ENCODE peak calls at places on chromosomes 12 and 14, in nine cellular contexts. Q is mesothelial cell of epicardium, O is HepG2, C is astrocyte, K is prostate gland, V is uterus, I is B cell, A is fibroblast of pulmonary artery, M is epithelial cell of esophagus. W is an unnamed sample.

GRCh38 chr14:36373982-36374673 is 53.7 kb upstream of the MBIP start:
- DNase-seq in A (peak), V (peak), K (peak), C (peak), I (peak), O (peak), Q (peak), M (peak), W (peak)

GRCh38 chr12:84912191-84913142 is at the start of gene SLC6A15:
- DNase-seq in I (peak), Q (peak), M (peak), V (peak), C (peak), K (no peak), A (peak), O (no peak), W (peak)

GRCh38 chr12:100993916-100994315 is 199.3 kb downstream of the ANO4 start:
- DNase-seq in K (no peak), V (no peak), M (no peak), C (no peak), I (no peak), O (no peak), A (no peak), Q (no peak), W (no peak)

GRCh38 chr14:69904246-69904645 is 25.0 kb downstream of the SMOC1 start:
- DNase-seq in C (no peak), O (peak), Q (no peak), V (no peak), A (no peak), M (no peak), K (no peak), I (no peak), W (no peak)

GRCh38 chr12:64782181-64782580 is 23.0 kb upstream of the GNS start:
- DNase-seq in K (no peak), Q (no peak), C (no peak), O (no peak), M (no peak), I (no peak), V (no peak), A (no peak), W (no peak)

GRCh38 chr12:125797421-125798175 is 732.4 kb downstream of the AACS start:
- DNase-seq in V (no peak), I (no peak), A (no peak), M (no peak), O (no peak), Q (no peak), K (no peak), C (peak), W (peak)

GRCh38 chr14:103177376-103177775 is 54.1 kb downstream of the TNFAIP2 start:
- DNase-seq in M (no peak), I (no peak), V (no peak), Q (no peak), A (no peak), O (no peak), C (no peak), K (no peak), W (no peak)

GRCh38 chr14:35878272-35879140 is 52.4 kb downstream of the BRMS1L start:
- DNase-seq in I (no peak), Q (no peak), O (no peak), K (no peak), C (peak), M (peak), A (peak), V (peak), W (peak)

GRCh38 chr14:102323102-102323501 is 3.6 kb downstream of the ZNF839 start:
- DNase-seq in K (peak), I (peak), O (peak), A (peak), Q (no peak), V (peak), C (peak), M (peak), W (peak)

GRCh38 chr14:88541324-88541723 is 13.5 kb downstream of the PTPN21 start:
- DNase-seq in A (no peak), Q (no peak), C (no peak), V (no peak), K (no peak), I (no peak), M (peak), O (no peak), W (no peak)

GRCh38 chr14:73784065-73784987 is 67.3 kb upstream of the PTGR2 start:
- DNase-seq in O (no peak), Q (no peak), M (peak), I (peak), A (peak), K (peak), V (no peak), C (peak), W (peak)

GRCh38 chr12:51976376-51977160 is 25.1 kb downstream of the ACVR1B start:
- DNase-seq in O (peak), A (peak), I (no peak), K (no peak), C (peak), Q (no peak), V (no peak), M (peak), W (no peak)

GRCh38 chr14:61565836-61566536 is 129.3 kb upstream of the HIF1A start:
- DNase-seq in K (no peak), A (peak), C (peak), O (no peak), Q (no peak), M (peak), V (no peak), I (no peak), W (peak)

GRCh38 chr12:96063046-96063445 is 27.7 kb upstream of the LTA4H start:
- DNase-seq in Q (no peak), A (peak), O (no peak), K (no peak), V (no peak), M (peak), I (no peak), C (no peak), W (peak)

GRCh38 chr14:99035268-99035667 is 236.7 kb downstream of the BCL11B start:
- DNase-seq in M (peak), K (no peak), O (no peak), C (peak), V (peak), I (no peak), A (peak), Q (no peak), W (peak)

GRCh38 chr14:58955294-58955821 is 233.1 kb upstream of the DAAM1 start:
- DNase-seq in O (no peak), K (no peak), I (no peak), C (peak), A (peak), Q (no peak), M (no peak), V (no peak), W (no peak)

GRCh38 chr14:98298481-98299227 is 973.3 kb downstream of the BCL11B start:
- DNase-seq in V (no peak), Q (no peak), A (no peak), M (no peak), K (no peak), C (no peak), I (no peak), O (no peak), W (no peak)

GRCh38 chr14:93086441-93087055 is 29.2 kb downstream of the ITPK1 start:
- DNase-seq in C (no peak), O (no peak), I (no peak), V (no peak), M (peak), Q (no peak), A (no peak), K (no peak), W (no peak)

GRCh38 chr12:109744991-109745942 is 31.6 kb downstream of the FAM222A start:
- DNase-seq in O (no peak), Q (no peak), I (no peak), V (no peak), C (no peak), K (no peak), M (peak), A (no peak), W (no peak)

GRCh38 chr12:67667276-67668073 is 18.9 kb downstream of the DYRK2 start:
- DNase-seq in C (no peak), M (no peak), V (peak), O (no peak), K (peak), Q (no peak), A (peak), I (no peak), W (no peak)

GRCh38 chr12:66549050-66549389 is 129.9 kb downstream of the GRIP1 start:
- DNase-seq in A (no peak), Q (no peak), C (no peak), V (no peak), K (no peak), O (no peak), M (no peak), I (no peak), W (no peak)

GRCh38 chr12:66550626-66551025 is 128.2 kb downstream of the GRIP1 start:
- DNase-seq in V (no peak), O (no peak), C (no peak), K (no peak), A (no peak), Q (no peak), I (no peak), M (peak), W (peak)

GRCh38 chr12:66552753-66553152 is 126.1 kb downstream of the GRIP1 start:
- DNase-seq in A (no peak), I (no peak), C (peak), V (no peak), K (no peak), Q (no peak), O (no peak), M (peak), W (no peak)

DNA sequence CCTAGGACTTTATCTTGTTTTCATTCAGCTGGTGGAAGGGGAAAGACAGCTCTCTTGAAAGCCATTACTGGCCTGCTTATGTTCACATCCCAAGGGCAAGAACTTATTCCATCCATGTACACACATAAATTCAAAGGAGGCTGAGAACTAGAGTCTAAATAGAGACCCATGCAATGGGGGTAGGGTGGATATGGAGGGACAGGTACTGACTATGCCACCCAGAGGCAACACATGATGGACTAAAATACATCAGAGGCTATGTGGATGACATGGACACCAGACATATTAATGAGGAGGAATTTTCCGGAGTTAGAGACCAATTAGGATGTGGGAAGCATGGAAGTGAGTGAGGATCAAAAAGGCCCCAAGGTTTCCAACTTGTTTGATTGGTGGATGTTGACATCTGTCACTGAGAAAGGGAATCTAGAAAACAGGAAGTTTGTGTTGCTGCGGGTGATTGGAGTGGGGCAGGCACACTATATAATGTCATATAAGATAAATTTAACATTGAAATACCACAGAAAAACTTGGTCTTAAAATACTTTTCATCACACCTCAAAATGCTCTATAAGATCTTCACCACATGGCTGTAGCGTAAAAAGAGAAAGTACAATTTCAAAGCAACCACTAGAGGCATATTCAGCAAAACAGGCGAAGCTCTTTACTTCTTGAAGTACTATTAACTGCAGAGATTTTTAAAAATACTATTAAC is 130.4 kb downstream of the GRIP1 start:
- DNase-seq in V (no peak), M (no peak), Q (no peak), A (peak), O (no peak), C (no peak), K (no peak), I (peak), W (no peak)
- TF ChIP-seq CTCF in V (no peak), M (no peak), Q (peak), A (peak), O (no peak), C (no peak), K (no peak), I (peak), W (no peak)

GRCh38 chr12:22474970-22475720 is 69.2 kb downstream of the C2CD5 start:
- DNase-seq in A (no peak), C (no peak), O (no peak), K (no peak), I (no peak), V (no peak), Q (no peak), M (no peak), W (no peak)
- TF ChIP-seq CTCF in A (no peak), C (no peak), O (no peak), K (no peak), I (no peak), V (no peak), Q (no peak), M (no peak), W (no peak)

DNA sequence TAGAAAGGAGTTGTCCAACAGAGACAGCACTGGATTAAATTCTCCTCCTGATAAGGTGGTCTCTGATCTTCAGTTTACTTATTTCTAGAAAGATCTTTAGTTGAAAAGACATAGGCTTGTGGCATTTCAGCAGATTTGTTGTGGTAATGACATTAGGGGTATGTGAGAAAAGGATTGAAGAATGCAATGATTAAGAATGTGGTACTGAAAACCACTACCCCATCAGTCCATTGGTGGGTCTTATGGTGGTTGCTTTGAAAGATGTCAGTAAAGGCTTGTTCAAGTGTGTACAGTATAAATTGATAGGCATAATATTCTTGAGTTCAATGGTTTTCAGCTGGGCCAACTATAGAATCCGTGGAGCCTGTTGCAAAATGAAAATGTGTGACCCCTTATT is 10.8 kb downstream of the PPFIBP1 start:
- DNase-seq in I (no peak), C (peak), Q (no peak), O (no peak), A (no peak), V (no peak), K (no peak), M (no peak), W (no peak)
- TF ChIP-seq CTCF in I (no peak), C (no peak), Q (no peak), O (no peak), A (no peak), V (no peak), K (no peak), M (no peak), W (no peak)

DNA sequence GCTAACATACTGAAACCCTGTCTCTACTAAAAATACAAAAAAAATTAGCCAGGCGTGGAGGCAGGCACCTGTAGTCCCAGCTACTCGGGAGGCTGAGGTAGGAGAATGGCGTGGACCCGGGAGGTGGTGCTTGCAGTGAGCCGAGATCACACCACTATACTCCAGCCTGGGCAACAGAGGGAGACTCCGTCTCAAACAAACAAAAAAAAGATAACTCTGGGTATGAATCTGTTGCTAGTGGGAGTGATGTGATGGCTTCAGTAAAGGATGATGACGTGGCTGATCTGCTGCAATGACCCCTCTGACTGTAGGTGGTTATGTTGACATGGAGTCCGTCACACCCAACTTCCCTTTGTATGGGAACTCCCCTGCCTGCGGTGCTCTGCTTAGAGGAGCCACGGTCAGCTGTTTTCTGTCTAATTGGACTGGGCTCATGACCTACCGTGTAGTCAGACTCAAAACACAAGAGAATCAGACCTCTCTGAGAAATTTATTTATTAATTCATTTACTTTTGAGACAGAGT is 59.1 kb upstream of the MED13L start:
- DNase-seq in M (peak), O (no peak), Q (no peak), K (no peak), I (peak), V (no peak), A (peak), C (peak), W (no peak)
- TF ChIP-seq CTCF in M (no peak), O (no peak), Q (no peak), K (no peak), I (peak), V (no peak), A (no peak), C (no peak), W (no peak)

W was measured in MCF 10A.